ENCODE peak calls at places on chromosomes 1 and 21, in four cellular contexts. One of them, this sample, is unnamed.

GRCh38 chr1:200228081-200228480 is 181.8 kb downstream of the ZNF281 start:
- DNase-seq in progenitor cell of endocrine pancreas: no peak
- DNase-seq in AG08395: no peak
- DNase-seq in naive thymus-derived CD8-positive, alpha-beta T cell: no peak
- DNase-seq in this sample: no peak

GRCh38 chr1:33537885-33538284 is 65.4 kb downstream of the ZSCAN20 start:
- DNase-seq in progenitor cell of endocrine pancreas: no peak
- DNase-seq in AG08395: no peak
- DNase-seq in naive thymus-derived CD8-positive, alpha-beta T cell: no peak
- DNase-seq in this sample: no peak

GRCh38 chr1:19700046-19700777 is 35.5 kb downstream of the HTR6 start:
- DNase-seq in progenitor cell of endocrine pancreas: no peak
- DNase-seq in AG08395: no peak
- DNase-seq in naive thymus-derived CD8-positive, alpha-beta T cell: no peak
- DNase-seq in this sample: no peak

GRCh38 chr1:152347116-152347728 is 12.6 kb downstream of the FLG2 start:
- DNase-seq in progenitor cell of endocrine pancreas: no peak
- DNase-seq in AG08395: peak; percentile 43
- DNase-seq in naive thymus-derived CD8-positive, alpha-beta T cell: peak; percentile 38
- DNase-seq in this sample: peak; percentile 23

GRCh38 chr1:113904292-113904673 is 316 bp downstream of the AP4B1 start:
- DNase-seq in progenitor cell of endocrine pancreas: no peak
- DNase-seq in AG08395: no peak
- DNase-seq in naive thymus-derived CD8-positive, alpha-beta T cell: peak; percentile 53
- DNase-seq in this sample: peak; percentile 67

GRCh38 chr1:201375169-201375568 is 2.3 kb downstream of the TNNT2 start:
- DNase-seq in progenitor cell of endocrine pancreas: no peak
- DNase-seq in AG08395: no peak
- DNase-seq in naive thymus-derived CD8-positive, alpha-beta T cell: no peak
- DNase-seq in this sample: no peak

GRCh38 chr21:40054403-40054802 is 187.2 kb downstream of the PCP4 start:
- DNase-seq in progenitor cell of endocrine pancreas: no peak
- DNase-seq in AG08395: no peak
- DNase-seq in naive thymus-derived CD8-positive, alpha-beta T cell: no peak
- DNase-seq in this sample: no peak

GRCh38 chr1:231460614-231461013 is 38.5 kb upstream of the EGLN1 start:
- DNase-seq in progenitor cell of endocrine pancreas: no peak
- DNase-seq in AG08395: no peak
- DNase-seq in naive thymus-derived CD8-positive, alpha-beta T cell: peak; percentile 65
- DNase-seq in this sample: peak; percentile 69

GRCh38 chr1:5508669-5509330 is 483.4 kb downstream of the NPHP4 start:
- DNase-seq in progenitor cell of endocrine pancreas: no peak
- DNase-seq in AG08395: no peak
- DNase-seq in naive thymus-derived CD8-positive, alpha-beta T cell: no peak
- DNase-seq in this sample: no peak

GRCh38 chr1:5515501-5515900 is 476.7 kb downstream of the NPHP4 start:
- DNase-seq in progenitor cell of endocrine pancreas: no peak
- DNase-seq in AG08395: no peak
- DNase-seq in naive thymus-derived CD8-positive, alpha-beta T cell: no peak
- DNase-seq in this sample: no peak

GRCh38 chr1:208164609-208165008 is 79.6 kb downstream of the PLXNA2 start:
- DNase-seq in progenitor cell of endocrine pancreas: no peak
- DNase-seq in AG08395: no peak
- DNase-seq in naive thymus-derived CD8-positive, alpha-beta T cell: no peak
- DNase-seq in this sample: no peak

GRCh38 chr21:41993744-41994143 is 16.4 kb downstream of the ZBTB21 start:
- DNase-seq in progenitor cell of endocrine pancreas: no peak
- DNase-seq in AG08395: peak; percentile 83
- DNase-seq in naive thymus-derived CD8-positive, alpha-beta T cell: no peak
- DNase-seq in this sample: no peak

GRCh38 chr1:12629521-12629956 is 11.5 kb upstream of the DHRS3 start:
- DNase-seq in progenitor cell of endocrine pancreas: no peak
- DNase-seq in AG08395: no peak
- DNase-seq in naive thymus-derived CD8-positive, alpha-beta T cell: no peak
- DNase-seq in this sample: no peak

GRCh38 chr1:157034137-157034800 is 11.3 kb downstream of the ARHGEF11 start:
- DNase-seq in progenitor cell of endocrine pancreas: no peak
- DNase-seq in AG08395: no peak
- DNase-seq in naive thymus-derived CD8-positive, alpha-beta T cell: no peak
- DNase-seq in this sample: no peak

GRCh38 chr21:45900034-45900868 is 81.3 kb upstream of the COL6A1 start:
- DNase-seq in progenitor cell of endocrine pancreas: no peak
- DNase-seq in AG08395: no peak
- DNase-seq in naive thymus-derived CD8-positive, alpha-beta T cell: no peak
- DNase-seq in this sample: no peak

GRCh38 chr1:3745590-3746381 is 6.5 kb upstream of the CCDC27 start:
- DNase-seq in progenitor cell of endocrine pancreas: no peak
- DNase-seq in AG08395: no peak
- DNase-seq in naive thymus-derived CD8-positive, alpha-beta T cell: no peak
- DNase-seq in this sample: no peak

GRCh38 chr1:51472349-51472748 is 46.7 kb downstream of the EPS15 start:
- DNase-seq in progenitor cell of endocrine pancreas: no peak
- DNase-seq in AG08395: no peak
- DNase-seq in naive thymus-derived CD8-positive, alpha-beta T cell: no peak
- DNase-seq in this sample: no peak

GRCh38 chr1:231590453-231591198 is 36.0 kb upstream of the DISC1 start:
- DNase-seq in progenitor cell of endocrine pancreas: no peak
- DNase-seq in AG08395: peak; percentile 63
- DNase-seq in naive thymus-derived CD8-positive, alpha-beta T cell: peak; percentile 12
- DNase-seq in this sample: peak; percentile 22

GRCh38 chr1:229855999-229856650 is 210.9 kb upstream of the GALNT2 start:
- DNase-seq in progenitor cell of endocrine pancreas: no peak
- DNase-seq in AG08395: peak; percentile 22
- DNase-seq in naive thymus-derived CD8-positive, alpha-beta T cell: peak; percentile 12
- DNase-seq in this sample: peak; percentile 58